ENCODE peak calls at places on chromosomes 11 and 22, in five cellular contexts. Y, L, T, A and S are unnamed samples. For H3K9me3, the result is how much of the 10 kb centered on the place peaks cover.

GRCh38 chr22:45503816-45504702 is 1.4 kb downstream of the FBLN1 start:
- DNase-seq in Y (no peak), L (no peak), T (peak), A (peak), S (no peak)

GRCh38 chr11:128365044-128365443 is 222.3 kb downstream of the ETS1 start:
- DNase-seq in Y (no peak), L (no peak), T (peak), A (no peak), S (no peak)

GRCh38 chr11:77202941-77203900 is 75.2 kb downstream of the MYO7A start:
- DNase-seq in Y (peak), L (no peak), T (no peak), A (no peak), S (no peak)

GRCh38 chr11:29184939-29185890 is 831.6 kb downstream of the KCNA4 start:
- DNase-seq in Y (no peak), L (no peak), T (peak), A (no peak), S (no peak)

GRCh38 chr11:10633261-10633660 is 60.3 kb downstream of the IRAG1 start:
- DNase-seq in Y (no peak), L (no peak), T (no peak), A (peak), S (no peak)

GRCh38 chr11:76807206-76807875 is 24.2 kb downstream of the TSKU start:
- DNase-seq in Y (peak), L (peak), T (peak), A (peak), S (peak)

GRCh38 chr22:28736296-28737155 is 5.1 kb downstream of the CHEK2 start:
- DNase-seq in Y (no peak), L (no peak), T (no peak), A (peak), S (no peak)

GRCh38 chr11:118623291-118623655 is 15.9 kb downstream of the PHLDB1 start:
- DNase-seq in Y (no peak), L (no peak), T (peak), A (no peak), S (no peak)

GRCh38 chr11:7600205-7600775 is 73.0 kb downstream of the CYB5R2 start:
- DNase-seq in Y (peak), L (peak), T (peak), A (peak), S (no peak)

GRCh38 chr22:23781065-23781464 is 5.7 kb upstream of the SMARCB1 start:
- DNase-seq in Y (no peak), L (no peak), T (no peak), A (no peak), S (no peak)

GRCh38 chr22:45638834-45639746 is 32.5 kb upstream of the ATXN10 start:
- DNase-seq in Y (peak), L (peak), T (peak), A (no peak), S (no peak)

GRCh38 chr11:82092904-82093303 is 640.8 kb downstream of the FAM181B start:
- DNase-seq in Y (no peak), L (no peak), T (no peak), A (no peak), S (no peak)

GRCh38 chr11:26550022-26550421 is 22.0 kb downstream of the MUC15 start:
- DNase-seq in Y (no peak), L (no peak), T (no peak), A (no peak), S (no peak)

GRCh38 chr11:120268686-120269085 is 28.7 kb downstream of the POU2F3 start:
- DNase-seq in Y (no peak), L (no peak), T (no peak), A (no peak), S (no peak)

GRCh38 chr11:97364047-97364446 is 974.2 kb downstream of the JRKL start:
- DNase-seq in Y (no peak), L (no peak), T (peak), A (no peak), S (no peak)

GRCh38 chr11:97361812-97362378 is 972.1 kb downstream of the JRKL start:
- DNase-seq in Y (no peak), L (no peak), T (peak), A (no peak), S (no peak)

GRCh38 chr11:97367406-97368083 is 977.7 kb downstream of the JRKL start:
- DNase-seq in Y (no peak), L (no peak), T (no peak), A (no peak), S (no peak)

GRCh38 chr11:97363331-97363730 is 973.5 kb downstream of the JRKL start:
- DNase-seq in Y (no peak), L (no peak), T (no peak), A (no peak), S (no peak)
- H3K9me3 ChIP-seq in Y (under half), L (under half), T (under half), A (half or more), S (under half)

GRCh38 chr22:47422736-47423135 is 660.3 kb downstream of the TBC1D22A start:
- DNase-seq in Y (no peak), L (no peak), T (no peak), A (no peak), S (no peak)
- H3K9me3 ChIP-seq in Y (under half), L (under half), T (under half), A (half or more), S (under half)

GRCh38 chr11:54558407-54558806 is 45.4 kb downstream of the OR4C46 start:
- DNase-seq in Y (no peak), L (no peak), T (no peak), A (no peak), S (no peak)
- H3K9me3 ChIP-seq in Y (half or more), L (under half), T (under half), A (half or more), S (under half)

DNA sequence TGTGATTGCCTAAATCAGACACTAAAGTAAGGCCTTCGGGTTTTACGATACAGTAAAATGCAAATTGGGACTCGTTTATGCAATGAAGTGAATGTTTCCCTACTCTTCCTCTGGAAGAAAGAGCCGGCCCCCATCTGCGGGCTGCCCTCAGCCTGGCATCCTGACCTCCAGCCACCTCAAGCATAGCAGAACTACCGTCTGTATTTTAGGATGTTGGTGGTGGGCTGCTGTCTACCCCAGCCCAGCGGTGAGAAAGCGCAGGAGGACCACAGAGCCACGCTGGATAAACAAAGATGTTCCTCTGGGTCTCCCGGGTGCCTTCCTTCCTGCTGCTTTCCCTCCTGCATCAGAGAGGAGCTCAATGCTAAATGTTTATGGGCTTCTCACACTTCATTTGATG is 287.6 kb downstream of the BRD1 start:
- DNase-seq in Y (no peak), L (no peak), T (no peak), A (peak), S (no peak)
- H3K9me3 ChIP-seq in Y (under half), L (under half), T (under half), A (under half), S (under half)

DNA sequence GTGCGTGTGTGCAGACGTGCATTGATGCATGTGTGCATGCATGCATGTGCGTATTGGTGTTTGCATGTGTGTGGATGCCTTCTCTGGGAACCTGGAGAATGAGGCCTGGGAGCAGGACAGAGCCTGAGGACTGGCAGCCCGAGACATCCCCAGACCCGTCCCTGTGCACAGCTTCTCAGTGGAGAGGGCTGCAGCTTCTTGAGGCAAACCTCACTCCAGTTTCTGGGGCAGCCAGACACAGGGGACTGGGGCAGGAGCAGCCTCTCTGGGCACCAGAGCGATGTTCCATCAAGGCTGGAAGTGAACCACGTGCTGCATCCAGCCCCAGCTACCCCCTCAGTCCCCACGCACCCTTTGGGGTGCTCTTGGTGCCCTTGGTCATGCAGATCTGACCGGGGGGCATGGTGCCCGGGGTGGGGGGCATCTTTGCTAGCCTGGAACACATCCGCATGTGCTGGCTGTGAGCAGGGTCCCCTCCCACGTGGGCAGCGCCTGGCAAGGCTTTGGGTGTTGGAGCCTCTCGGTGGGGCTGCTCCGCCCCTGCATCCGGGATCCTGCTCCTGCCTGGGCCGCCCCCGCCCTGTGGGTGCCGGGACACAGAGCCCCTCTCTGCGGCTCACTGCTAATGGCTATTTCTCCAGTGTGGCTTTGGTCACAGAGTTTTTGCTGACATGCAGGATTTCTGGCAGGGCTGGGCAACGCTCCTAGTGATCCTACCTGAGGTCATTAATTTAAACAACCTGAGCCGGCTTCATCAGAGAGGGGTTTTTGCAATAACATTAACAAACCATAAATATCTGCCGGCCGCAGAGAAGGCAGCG is 434.6 kb downstream of the TBC1D22A start:
- DNase-seq in Y (peak), L (peak), T (no peak), A (peak), S (no peak)
- H3K9me3 ChIP-seq in Y (under half), L (under half), T (under half), A (under half), S (under half)